ENCODE peak calls at places on chromosomes 4 and X, in eight cellular contexts. K is H7; P is D341Med; N is stimulated activated CD4-positive, alpha-beta T cell treated with anti-CD3 and anti-CD28 coated beads, Interleukin-2, amount 100 ng/mL, for 24 hours; Y is uterus; D is renal cortical epithelial cell; S is CD4-positive, alpha-beta memory T cell; G is fibroblast of lung. J is an unnamed sample.
A peak's percentile ranks its signal among the peaks of the same experiment; 100 is the strongest.

GRCh38 chr4:1491630-1492457 is 85.6 kb upstream of the NKX1-1 start:
- DNase-seq in K (peak; percentile 56), P (peak; percentile 36), N (no peak), Y (peak; percentile 4), D (no peak), S (no peak), G (no peak), J (no peak)

GRCh38 chrX:102765794-102766193 is 45.3 kb downstream of the GPRASP3 start:
- DNase-seq in K (no peak), P (no peak), N (no peak), Y (peak; percentile 28), D (peak; percentile 9), S (no peak), G (peak; percentile 44), J (no peak)

GRCh38 chr4:54230479-54231418 is 1.7 kb downstream of the PDGFRA start:
- DNase-seq in K (peak; percentile 75), P (peak; percentile 31), N (no peak), Y (peak; percentile 77), D (no peak), S (no peak), G (peak; percentile 70), J (no peak)

GRCh38 chr4:7620086-7620813 is 185.5 kb upstream of the PSAPL1 start:
- DNase-seq in K (no peak), P (no peak), N (no peak), Y (no peak), D (no peak), S (no peak), G (no peak), J (peak; percentile 37)

GRCh38 chr4:24794111-24794860 is 1.1 kb upstream of the SOD3 start:
- DNase-seq in K (no peak), P (no peak), N (no peak), Y (peak; percentile 57), D (no peak), S (no peak), G (peak; percentile 86), J (no peak)

GRCh38 chr4:55553442-55553841 is 6.7 kb upstream of the CLOCK start:
- DNase-seq in K (no peak), P (no peak), N (no peak), Y (peak; percentile 62), D (peak; percentile 48), S (no peak), G (peak; percentile 68), J (no peak)

GRCh38 chr4:26717332-26717731 is 133.4 kb downstream of the TBC1D19 start:
- DNase-seq in K (no peak), P (no peak), N (no peak), Y (no peak), D (peak; percentile 27), S (no peak), G (peak; percentile 85), J (no peak)

GRCh38 chrX:75547783-75548182 is 24.9 kb upstream of the ZDHHC15 start:
- DNase-seq in K (no peak), P (no peak), N (no peak), Y (no peak), D (peak; percentile 10), S (no peak), G (peak; percentile 9), J (peak; percentile 91)

GRCh38 chrX:46575991-46576392 is 2.4 kb downstream of the CHST7 start:
- DNase-seq in K (no peak), P (no peak), N (no peak), Y (peak; percentile 31), D (peak; percentile 38), S (peak; percentile 40), G (peak; percentile 40), J (no peak)

GRCh38 chr4:40992472-40993298 is 221.7 kb downstream of the APBB2 start:
- DNase-seq in K (no peak), P (no peak), N (no peak), Y (no peak), D (peak; percentile 82), S (no peak), G (peak; percentile 88), J (no peak)

GRCh38 chr4:186854256-186854655 is 130.6 kb upstream of the FAT1 start:
- DNase-seq in K (no peak), P (no peak), N (no peak), Y (no peak), D (peak; percentile 72), S (no peak), G (peak; percentile 58), J (no peak)

GRCh38 chr4:132065940-132066495 is 1083.1 kb upstream of the PCDH10 start:
- DNase-seq in K (no peak), P (no peak), N (no peak), Y (no peak), D (peak; percentile 3), S (no peak), G (peak; percentile 20), J (no peak)

GRCh38 chr4:26032572-26033320 is 118.7 kb downstream of the SMIM20 start:
- DNase-seq in K (no peak), P (no peak), N (no peak), Y (peak; percentile 62), D (peak; percentile 81), S (no peak), G (peak; percentile 98), J (no peak)

GRCh38 chr4:181958435-181958834 is 284.8 kb upstream of the TENM3 start:
- DNase-seq in K (no peak), P (no peak), N (no peak), Y (no peak), D (no peak), S (no peak), G (peak; percentile 49), J (no peak)

GRCh38 chr4:40311811-40312346 is 23.3 kb upstream of the CHRNA9 start:
- DNase-seq in K (no peak), P (no peak), N (no peak), Y (no peak), D (no peak), S (no peak), G (no peak), J (peak; percentile 99)

GRCh38 chrX:10726647-10727046 is 106.3 kb upstream of the MID1 start:
- DNase-seq in K (no peak), P (no peak), N (no peak), Y (no peak), D (peak; percentile 89), S (no peak), G (peak; percentile 94), J (no peak)

GRCh38 chr4:54165438-54165837 is 63.7 kb upstream of the PDGFRA start:
- DNase-seq in K (no peak), P (no peak), N (no peak), Y (no peak), D (peak; percentile 97), S (no peak), G (peak; percentile 98), J (no peak)

GRCh38 chr4:89226665-89227572 is 80.7 kb downstream of the GPRIN3 start:
- DNase-seq in K (peak; percentile 59), P (peak; percentile 82), N (peak; percentile 81), Y (peak; percentile 70), D (peak; percentile 84), S (peak; percentile 71), G (peak; percentile 66), J (peak; percentile 46)

GRCh38 chrX:57227691-57228090 is 58.8 kb upstream of the FAAH2 start:
- DNase-seq in K (peak; percentile 2), P (no peak), N (no peak), Y (no peak), D (peak; percentile 67), S (no peak), G (no peak), J (no peak)

GRCh38 chr4:82432596-82432995 is 2.2 kb downstream of the ENOPH1 start:
- DNase-seq in K (no peak), P (no peak), N (no peak), Y (no peak), D (no peak), S (no peak), G (no peak), J (no peak)